ENCODE peak calls at places on chromosomes 6 and 20, in seven cellular contexts. One of them, this sample, is unnamed. For H3K4me1, the result is how much of the 10 kb centered on the place peaks cover.

GRCh38 chr6:29680904-29681303 is at the start of gene ZFP57:
- DNase-seq in GM12878: no peak
- DNase-seq in stomach: no peak
- DNase-seq in transverse colon: no peak
- DNase-seq in K562: no peak
- DNase-seq in SK-N-SH: no peak
- DNase-seq in suprapubic skin: no peak
- DNase-seq in this sample: no peak

GRCh38 chr6:4970739-4971395 is 33.0 kb downstream of the RPP40 start:
- DNase-seq in GM12878: no peak
- DNase-seq in stomach: no peak
- DNase-seq in transverse colon: no peak
- DNase-seq in K562: no peak
- DNase-seq in SK-N-SH: no peak
- DNase-seq in suprapubic skin: no peak
- DNase-seq in this sample: no peak

GRCh38 chr20:12815369-12815768 is 193.4 kb upstream of the SPTLC3 start:
- DNase-seq in GM12878: no peak
- DNase-seq in stomach: no peak
- DNase-seq in transverse colon: no peak
- DNase-seq in K562: no peak
- DNase-seq in SK-N-SH: no peak
- DNase-seq in suprapubic skin: no peak
- DNase-seq in this sample: no peak

GRCh38 chr6:10676403-10676802 is 18.0 kb downstream of the C6orf52 start:
- DNase-seq in GM12878: no peak
- DNase-seq in stomach: no peak
- DNase-seq in transverse colon: no peak
- DNase-seq in K562: no peak
- DNase-seq in SK-N-SH: no peak
- DNase-seq in suprapubic skin: no peak
- DNase-seq in this sample: no peak

GRCh38 chr20:32078322-32078721 is 26.3 kb downstream of the HCK start:
- DNase-seq in GM12878: no peak
- DNase-seq in stomach: no peak
- DNase-seq in transverse colon: no peak
- DNase-seq in K562: no peak
- DNase-seq in SK-N-SH: no peak
- DNase-seq in suprapubic skin: no peak
- DNase-seq in this sample: no peak

GRCh38 chr20:22449115-22449973 is 135.0 kb downstream of the FOXA2 start:
- DNase-seq in GM12878: no peak
- DNase-seq in stomach: no peak
- DNase-seq in transverse colon: no peak
- DNase-seq in K562: no peak
- DNase-seq in SK-N-SH: no peak
- DNase-seq in suprapubic skin: no peak
- DNase-seq in this sample: no peak

GRCh38 chr20:64114356-64114971 is 7.1 kb upstream of the NPBWR2 start:
- DNase-seq in GM12878: no peak
- DNase-seq in stomach: peak
- DNase-seq in transverse colon: peak
- DNase-seq in K562: no peak
- DNase-seq in SK-N-SH: peak
- DNase-seq in suprapubic skin: peak
- DNase-seq in this sample: no peak

GRCh38 chr20:6044102-6044501 is 9.8 kb downstream of the LRRN4 start:
- DNase-seq in GM12878: no peak
- DNase-seq in stomach: no peak
- DNase-seq in transverse colon: no peak
- DNase-seq in K562: peak
- DNase-seq in SK-N-SH: no peak
- DNase-seq in suprapubic skin: no peak
- DNase-seq in this sample: no peak

GRCh38 chr6:16503919-16504554 is 257.2 kb downstream of the ATXN1 start:
- DNase-seq in GM12878: peak
- DNase-seq in stomach: no peak
- DNase-seq in transverse colon: peak
- DNase-seq in K562: no peak
- DNase-seq in SK-N-SH: no peak
- DNase-seq in suprapubic skin: no peak
- DNase-seq in this sample: no peak

GRCh38 chr20:23326774-23327173 is 23.8 kb upstream of the NXT1 start:
- DNase-seq in GM12878: no peak
- DNase-seq in stomach: no peak
- DNase-seq in transverse colon: no peak
- DNase-seq in K562: no peak
- DNase-seq in SK-N-SH: no peak
- DNase-seq in suprapubic skin: no peak
- DNase-seq in this sample: no peak

GRCh38 chr6:133701633-133702331 is 187.1 kb upstream of the TCF21 start:
- DNase-seq in GM12878: no peak
- DNase-seq in stomach: no peak
- DNase-seq in transverse colon: no peak
- DNase-seq in K562: peak
- DNase-seq in SK-N-SH: no peak
- DNase-seq in suprapubic skin: no peak
- DNase-seq in this sample: no peak

GRCh38 chr20:710762-711120 is 35.1 kb upstream of the SCRT2 start:
- DNase-seq in GM12878: no peak
- DNase-seq in stomach: no peak
- DNase-seq in transverse colon: no peak
- DNase-seq in K562: no peak
- DNase-seq in SK-N-SH: no peak
- DNase-seq in suprapubic skin: peak
- DNase-seq in this sample: no peak

GRCh38 chr20:38187512-38187911 is 22.4 kb upstream of the TGM2 start:
- DNase-seq in GM12878: no peak
- DNase-seq in stomach: no peak
- DNase-seq in transverse colon: no peak
- DNase-seq in K562: no peak
- DNase-seq in SK-N-SH: no peak
- DNase-seq in suprapubic skin: no peak
- DNase-seq in this sample: no peak

GRCh38 chr6:140370949-140371348 is 996.5 kb upstream of the CITED2 start:
- DNase-seq in GM12878: no peak
- DNase-seq in stomach: no peak
- DNase-seq in transverse colon: no peak
- DNase-seq in K562: no peak
- DNase-seq in SK-N-SH: no peak
- DNase-seq in suprapubic skin: no peak
- DNase-seq in this sample: no peak

GRCh38 chr20:36804425-36804824 is 30.9 kb upstream of the DSN1 start:
- DNase-seq in GM12878: no peak
- DNase-seq in stomach: no peak
- DNase-seq in transverse colon: no peak
- DNase-seq in K562: no peak
- DNase-seq in SK-N-SH: no peak
- DNase-seq in suprapubic skin: no peak
- DNase-seq in this sample: no peak

GRCh38 chr6:41504526-41505021 is 41.6 kb upstream of the FOXP4 start:
- DNase-seq in GM12878: no peak
- DNase-seq in stomach: no peak
- DNase-seq in transverse colon: no peak
- DNase-seq in K562: no peak
- DNase-seq in SK-N-SH: peak
- DNase-seq in suprapubic skin: no peak
- DNase-seq in this sample: no peak

GRCh38 chr6:42889815-42890214 is 10.4 kb downstream of the RPL7L1 start:
- DNase-seq in GM12878: no peak
- DNase-seq in stomach: no peak
- DNase-seq in transverse colon: no peak
- DNase-seq in K562: peak
- DNase-seq in SK-N-SH: no peak
- DNase-seq in suprapubic skin: no peak
- DNase-seq in this sample: no peak

GRCh38 chr20:33991498-33991897 is 2.2 kb upstream of the RALY start:
- DNase-seq in GM12878: no peak
- DNase-seq in stomach: no peak
- DNase-seq in transverse colon: no peak
- DNase-seq in K562: no peak
- DNase-seq in SK-N-SH: no peak
- DNase-seq in suprapubic skin: no peak
- DNase-seq in this sample: no peak
- H3K4me3 ChIP-seq in GM12878: peak
- H3K4me3 ChIP-seq in stomach: peak
- H3K4me3 ChIP-seq in transverse colon: peak
- H3K4me3 ChIP-seq in K562: peak
- H3K4me3 ChIP-seq in SK-N-SH: no peak
- H3K4me3 ChIP-seq in suprapubic skin: no peak
- H3K4me3 ChIP-seq in this sample: no peak

GRCh38 chr6:129133770-129134192 is 250.8 kb downstream of the LAMA2 start:
- DNase-seq in GM12878: no peak
- DNase-seq in stomach: no peak
- DNase-seq in transverse colon: no peak
- DNase-seq in K562: no peak
- DNase-seq in SK-N-SH: no peak
- DNase-seq in suprapubic skin: no peak
- DNase-seq in this sample: peak
- TF ChIP-seq EP300 in GM12878: no peak
- TF ChIP-seq EP300 in stomach: no peak
- TF ChIP-seq EP300 in transverse colon: no peak
- TF ChIP-seq EP300 in K562: no peak
- TF ChIP-seq EP300 in SK-N-SH: no peak
- TF ChIP-seq EP300 in suprapubic skin: no peak
- TF ChIP-seq EP300 in this sample: peak

DNA sequence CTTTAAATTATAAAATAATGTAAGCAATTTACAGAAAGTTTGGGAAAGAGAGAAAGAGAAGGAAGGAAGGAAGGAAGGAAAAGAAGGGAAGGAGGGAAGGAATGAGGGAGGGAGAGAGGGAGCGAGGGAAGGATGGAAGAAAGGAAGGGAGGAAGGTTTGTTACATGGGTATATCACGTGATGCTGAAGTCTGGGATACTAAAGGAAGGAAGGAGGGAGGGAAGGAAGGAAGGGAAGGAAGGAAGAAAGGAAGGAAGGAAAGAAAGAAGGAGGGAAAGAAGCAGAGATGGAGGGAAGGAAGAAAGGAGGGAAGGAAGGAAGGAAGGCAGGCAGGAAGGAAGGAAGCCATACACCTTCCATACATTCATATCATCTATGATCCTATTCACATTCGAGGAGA is 48.9 kb upstream of the GCM1 start:
- DNase-seq in GM12878: no peak
- DNase-seq in stomach: no peak
- DNase-seq in transverse colon: no peak
- DNase-seq in K562: no peak
- DNase-seq in SK-N-SH: no peak
- DNase-seq in suprapubic skin: no peak
- DNase-seq in this sample: no peak
- H3K4me1 ChIP-seq in GM12878: under half
- H3K4me1 ChIP-seq in stomach: under half
- H3K4me1 ChIP-seq in transverse colon: under half
- H3K4me1 ChIP-seq in K562: under half
- H3K4me1 ChIP-seq in SK-N-SH: under half
- H3K4me1 ChIP-seq in suprapubic skin: under half
- H3K4me1 ChIP-seq in this sample: under half

DNA sequence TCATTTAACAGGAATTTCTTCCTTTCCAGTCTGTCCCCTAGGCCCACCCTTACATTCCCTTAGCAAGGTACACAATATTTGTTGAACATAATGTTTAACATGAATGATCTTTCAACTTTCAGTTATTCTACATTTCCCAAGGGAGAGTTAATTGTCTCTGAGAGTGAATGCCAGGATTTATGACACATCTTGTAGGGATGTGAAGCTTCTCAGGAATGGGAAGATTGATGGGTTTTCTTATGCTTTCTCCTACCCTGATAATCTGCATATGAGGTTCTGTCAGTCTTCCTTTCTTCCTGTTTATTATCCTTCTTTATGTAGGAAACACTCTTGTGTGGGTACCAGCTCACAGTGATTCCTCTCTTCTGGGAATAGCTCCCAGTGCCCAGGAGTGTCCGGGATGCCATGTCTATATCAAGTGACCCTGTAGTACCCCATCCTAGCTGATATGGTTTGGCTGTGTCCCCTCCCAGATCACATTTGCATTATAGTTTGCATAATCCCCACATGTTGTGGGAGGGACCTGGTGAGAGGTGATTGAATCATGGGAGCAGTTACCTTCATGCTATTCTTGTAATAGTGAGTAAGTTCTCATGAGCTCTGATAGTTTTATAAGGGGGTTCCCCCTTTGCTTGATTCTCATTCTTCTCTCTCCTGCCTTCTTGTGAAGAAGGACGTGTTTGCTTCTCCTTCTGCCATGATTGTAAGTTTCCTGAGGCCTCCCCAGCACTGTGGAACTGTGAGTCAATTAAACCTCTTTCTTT is 7.1 kb upstream of the FYN start:
- DNase-seq in GM12878: no peak
- DNase-seq in stomach: no peak
- DNase-seq in transverse colon: no peak
- DNase-seq in K562: no peak
- DNase-seq in SK-N-SH: no peak
- DNase-seq in suprapubic skin: no peak
- DNase-seq in this sample: no peak
- H3K4me3 ChIP-seq in GM12878: no peak
- H3K4me3 ChIP-seq in stomach: no peak
- H3K4me3 ChIP-seq in transverse colon: no peak
- H3K4me3 ChIP-seq in K562: no peak
- H3K4me3 ChIP-seq in SK-N-SH: no peak
- H3K4me3 ChIP-seq in suprapubic skin: no peak
- H3K4me3 ChIP-seq in this sample: no peak

GRCh38 chr20:57351042-57351783 is at the start of gene RAE1:
- DNase-seq in GM12878: peak
- DNase-seq in stomach: peak
- DNase-seq in transverse colon: peak
- DNase-seq in K562: peak
- DNase-seq in SK-N-SH: peak
- DNase-seq in suprapubic skin: peak
- DNase-seq in this sample: peak
- TF ChIP-seq EP300 in GM12878: no peak
- TF ChIP-seq EP300 in stomach: no peak
- TF ChIP-seq EP300 in transverse colon: no peak
- TF ChIP-seq EP300 in K562: no peak
- TF ChIP-seq EP300 in SK-N-SH: no peak
- TF ChIP-seq EP300 in suprapubic skin: no peak
- TF ChIP-seq EP300 in this sample: no peak

GRCh38 chr20:3802524-3803239 is 6.6 kb downstream of the CDC25B start:
- DNase-seq in GM12878: no peak
- DNase-seq in stomach: no peak
- DNase-seq in transverse colon: no peak
- DNase-seq in K562: no peak
- DNase-seq in SK-N-SH: no peak
- DNase-seq in suprapubic skin: no peak
- DNase-seq in this sample: no peak
- H3K4me1 ChIP-seq in GM12878: under half
- H3K4me1 ChIP-seq in stomach: half or more
- H3K4me1 ChIP-seq in transverse colon: under half
- H3K4me1 ChIP-seq in K562: under half
- H3K4me1 ChIP-seq in SK-N-SH: under half
- H3K4me1 ChIP-seq in suprapubic skin: half or more
- H3K4me1 ChIP-seq in this sample: under half